ENCODE peak calls at places on chromosomes 5 and 9, in six cellular contexts. N is MM.1S, Z is GM23248, V is PC-9, M is PC-3, P is GM23338. K is an unnamed sample. For H3K4me1 and H3K9me2, the result is how much of the 10 kb centered on the place peaks cover.

GRCh38 chr9:34451545-34451944 is 6.8 kb downstream of the FAM219A start:
- DNase-seq in P (no peak), M (no peak), V (peak), N (no peak), Z (peak), K (no peak)

GRCh38 chr9:134025606-134026541 is 593 bp downstream of the BRD3OS start:
- DNase-seq in Z (peak), N (peak), M (peak), V (no peak), P (peak), K (peak)

GRCh38 chr9:21402387-21403247 is 6.3 kb upstream of the IFNA8 start:
- DNase-seq in V (no peak), Z (peak), M (no peak), P (peak), N (no peak), K (no peak)

GRCh38 chr9:35604578-35605335 is at the start of gene TESK1:
- DNase-seq in Z (peak), M (peak), P (peak), V (peak), N (peak), K (peak)

GRCh38 chr9:93597142-93597706 is 20.8 kb downstream of the PHF2 start:
- DNase-seq in V (no peak), M (no peak), P (no peak), N (no peak), Z (no peak), K (no peak)

GRCh38 chr5:40397976-40398375 is 281.7 kb upstream of the PTGER4 start:
- DNase-seq in M (no peak), P (no peak), N (no peak), Z (no peak), V (no peak), K (no peak)

GRCh38 chr5:75368391-75368790 is 31.4 kb downstream of the HMGCR start:
- DNase-seq in P (no peak), Z (peak), V (no peak), M (peak), N (no peak), K (no peak)

GRCh38 chr5:177458122-177458681 is 11.6 kb downstream of the PRR7 start:
- DNase-seq in Z (no peak), V (no peak), M (no peak), N (no peak), P (no peak), K (no peak)

GRCh38 chr5:468401-468800 is 25.4 kb downstream of the EXOC3 start:
- DNase-seq in V (no peak), N (no peak), P (no peak), Z (no peak), M (no peak), K (no peak)

GRCh38 chr5:69078921-69079537 is 14.8 kb upstream of the SLC30A5 start:
- DNase-seq in P (no peak), N (no peak), Z (no peak), M (peak), V (no peak), K (no peak)

GRCh38 chr5:115379622-115380344 is 83.3 kb upstream of the CCDC112 start:
- DNase-seq in Z (no peak), P (no peak), M (peak), V (peak), N (peak), K (no peak)

GRCh38 chr9:128057724-128058409 is 9.3 kb downstream of the NAIF1 start:
- DNase-seq in N (no peak), Z (no peak), P (no peak), V (no peak), M (no peak), K (peak)

GRCh38 chr5:159905496-159905895 is 10.8 kb upstream of the ADRA1B start:
- DNase-seq in P (no peak), Z (peak), M (peak), V (peak), N (peak), K (no peak)

GRCh38 chr5:133405275-133406034 is 206.9 kb downstream of the FSTL4 start:
- DNase-seq in V (no peak), P (no peak), M (no peak), N (no peak), Z (no peak), K (no peak)

GRCh38 chr9:85666086-85666485 is 75.7 kb downstream of the AGTPBP1 start:
- DNase-seq in V (no peak), M (no peak), Z (no peak), P (no peak), N (no peak), K (no peak)

GRCh38 chr9:119289740-119290139 is 79.5 kb downstream of the BRINP1 start:
- DNase-seq in V (no peak), Z (peak), M (peak), N (peak), P (peak), K (peak)

GRCh38 chr5:143402464-143403356 is 776 bp downstream of the NR3C1 start:
- DNase-seq in Z (peak), P (peak), N (peak), V (peak), M (peak), K (peak)

GRCh38 chr5:32713396-32714381 is 2.6 kb downstream of the NPR3 start:
- DNase-seq in N (no peak), P (peak), M (peak), Z (peak), V (peak), K (no peak)

DNA sequence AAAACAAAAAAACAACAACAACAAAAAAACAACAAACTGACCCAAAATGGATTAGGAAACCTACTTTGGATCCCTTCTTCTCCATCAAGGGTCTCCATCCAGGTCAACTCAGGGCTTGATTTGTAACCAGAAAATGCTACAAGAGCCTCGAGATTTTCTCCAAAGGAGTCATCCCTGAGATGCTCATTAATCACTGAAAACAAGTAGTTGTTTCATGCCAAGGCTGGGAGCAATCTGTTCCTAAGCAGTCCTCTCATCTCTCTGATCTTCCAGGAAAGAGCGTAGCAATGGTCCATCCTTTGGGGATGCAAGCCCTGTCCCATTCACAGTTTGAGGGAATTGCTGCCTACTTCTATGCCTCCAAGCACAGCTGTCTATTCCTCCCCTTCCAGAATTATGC is 203.0 kb upstream of the MAP3K1 start:
- DNase-seq in Z (no peak), M (no peak), P (no peak), V (no peak), N (no peak), K (no peak)
- H3K4me3 ChIP-seq in Z (no peak), M (no peak), P (no peak), V (no peak), N (no peak), K (no peak)

DNA sequence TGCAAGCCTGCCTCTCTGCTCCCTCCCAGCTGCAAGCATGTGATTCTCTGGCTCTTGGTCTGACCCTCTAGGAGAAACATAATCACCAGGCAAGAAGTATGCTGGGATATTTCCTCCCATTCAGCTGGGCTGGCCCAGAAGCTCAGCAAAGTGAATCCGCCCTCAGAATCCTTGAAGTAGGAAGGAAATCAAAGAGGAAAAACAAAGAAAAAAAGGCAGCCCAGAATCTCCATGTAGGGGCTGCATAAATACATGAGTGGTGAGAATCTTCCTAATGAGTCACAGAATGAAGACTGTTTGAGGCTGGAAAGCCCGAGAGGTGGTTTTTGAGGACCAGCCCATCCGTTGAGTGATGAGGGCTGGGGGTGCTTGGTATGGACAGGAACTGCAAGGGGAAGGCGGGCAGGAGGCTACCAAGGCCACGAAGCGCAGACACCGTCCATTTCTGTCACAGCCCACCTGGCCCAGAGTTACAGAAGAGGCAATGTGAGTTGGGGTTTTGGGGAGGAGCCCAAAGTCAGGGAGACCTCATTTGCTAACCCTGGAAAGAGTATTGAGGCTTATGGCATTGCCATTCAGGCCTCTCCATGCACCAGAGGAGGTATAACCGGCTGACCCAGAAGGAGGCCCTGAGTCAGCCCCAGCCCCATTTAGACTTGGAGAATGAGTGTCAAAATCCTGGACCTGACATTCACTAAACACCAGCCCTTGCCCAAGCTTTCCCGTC is 33.4 kb upstream of the TGFBR1 start:
- DNase-seq in Z (peak), M (no peak), V (no peak), P (no peak), N (no peak), K (no peak)
- H3K4me1 ChIP-seq in Z (under half), M (under half), V (under half), P (under half), N (under half), K (under half)

GRCh38 chr5:96374653-96375052 is 58.4 kb downstream of the PCSK1 start:
- DNase-seq in M (no peak), Z (no peak), N (no peak), V (no peak), P (no peak), K (no peak)

GRCh38 chr5:96373006-96373405 is 60.0 kb downstream of the PCSK1 start:
- DNase-seq in N (no peak), P (no peak), V (no peak), Z (no peak), M (no peak), K (no peak)

DNA sequence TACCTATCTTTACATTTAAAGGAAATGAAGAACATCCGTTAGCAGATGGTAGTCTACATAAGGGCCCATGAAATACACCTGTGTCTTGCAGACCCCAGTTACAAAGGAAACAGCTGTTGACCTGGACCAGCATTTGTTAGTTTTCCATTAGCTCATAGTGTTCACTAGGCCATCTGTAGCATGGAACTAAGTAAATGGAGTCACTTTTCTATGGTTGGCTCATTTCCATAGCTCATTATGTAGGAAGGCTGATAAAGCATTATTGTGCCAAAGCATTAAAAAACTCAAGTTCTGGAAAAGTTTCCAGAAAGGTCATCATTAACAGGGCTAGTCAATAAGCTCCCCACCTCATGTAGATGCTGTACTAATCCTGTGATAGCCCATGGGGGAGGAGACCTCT is 62.1 kb downstream of the PCSK1 start:
- DNase-seq in P (no peak), V (no peak), Z (no peak), N (no peak), M (no peak), K (no peak)
- H3K9me2 ChIP-seq in P (under half), V (under half), Z (under half), N (under half), M (under half), K (under half)

DNA sequence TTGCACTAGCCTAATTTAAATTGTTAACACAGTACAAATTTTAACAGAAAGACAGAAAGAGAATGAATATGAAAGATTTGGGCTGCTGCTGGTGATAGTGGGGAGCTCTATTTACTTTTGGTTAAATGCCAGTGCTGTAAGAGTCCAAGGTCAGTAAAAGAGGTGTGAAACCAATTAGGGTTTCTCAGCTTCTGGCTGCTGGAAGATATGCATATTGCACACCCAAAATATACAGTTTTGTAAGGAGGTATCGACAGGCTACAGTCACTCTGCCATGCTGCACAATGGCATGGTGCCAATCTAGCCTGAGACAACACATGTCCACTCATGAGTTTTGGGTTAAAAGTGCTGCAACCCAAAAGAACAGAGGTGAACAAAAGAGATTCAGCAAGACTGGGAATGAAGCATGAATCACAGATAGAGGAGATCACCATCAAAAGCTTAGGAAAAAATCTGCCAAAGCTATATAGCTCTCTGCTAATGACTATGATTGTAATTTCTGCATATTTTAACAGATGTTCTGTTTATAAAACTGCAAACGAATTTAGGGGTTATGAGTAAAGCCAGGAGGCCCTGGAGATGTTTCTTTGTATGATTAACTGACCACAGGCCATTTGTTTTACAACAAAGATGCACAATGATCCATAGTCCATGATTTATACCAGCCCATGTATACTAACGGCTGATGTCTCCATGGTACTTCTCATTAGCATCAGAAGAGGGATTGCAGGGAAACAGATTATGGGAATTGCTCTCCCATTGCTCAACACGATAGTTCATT is 79.1 kb downstream of the PPP2R2B start:
- DNase-seq in P (no peak), Z (no peak), N (no peak), V (no peak), M (no peak), K (no peak)
- H3K4me3 ChIP-seq in P (no peak), Z (no peak), N (no peak), V (no peak), M (no peak), K (no peak)

GRCh38 chr9:131679261-131680020 is 60.4 kb downstream of the RAPGEF1 start:
- DNase-seq in P (no peak), Z (peak), M (no peak), N (no peak), V (no peak), K (no peak)
- H3K4me1 ChIP-seq in P (half or more), Z (under half), M (under half), N (half or more), V (half or more), K (under half)

K was measured in Karpas-422.